ENCODE peak calls at places on chromosome 12, in five cellular contexts. One of them, this sample, is unnamed.

GRCh38 chr12:75260316-75260715 is 50.7 kb upstream of the KCNC2 start:
- DNase-seq in adipocyte: peak; percentile 45
- DNase-seq in cardiac muscle cell: no peak
- DNase-seq in activated CD4-positive, alpha-beta T cell treated with anti-CD3 and anti-CD28 coated beads, Interleukin-2, amount 50 U/mL, for 1 hour: no peak
- DNase-seq in body of pancreas: no peak
- DNase-seq in this sample: no peak

GRCh38 chr12:105451211-105451610 is 120.7 kb downstream of the C12orf75 start:
- DNase-seq in adipocyte: peak; percentile 71
- DNase-seq in cardiac muscle cell: no peak
- DNase-seq in activated CD4-positive, alpha-beta T cell treated with anti-CD3 and anti-CD28 coated beads, Interleukin-2, amount 50 U/mL, for 1 hour: no peak
- DNase-seq in body of pancreas: no peak
- DNase-seq in this sample: no peak

GRCh38 chr12:69497308-69498026 is 27.3 kb downstream of the FRS2 start:
- DNase-seq in adipocyte: peak; percentile 59
- DNase-seq in cardiac muscle cell: peak; percentile 55
- DNase-seq in activated CD4-positive, alpha-beta T cell treated with anti-CD3 and anti-CD28 coated beads, Interleukin-2, amount 50 U/mL, for 1 hour: no peak
- DNase-seq in body of pancreas: no peak
- DNase-seq in this sample: no peak

GRCh38 chr12:87020071-87020470 is 763.9 kb upstream of the MGAT4C start:
- DNase-seq in adipocyte: no peak
- DNase-seq in cardiac muscle cell: peak; percentile 9
- DNase-seq in activated CD4-positive, alpha-beta T cell treated with anti-CD3 and anti-CD28 coated beads, Interleukin-2, amount 50 U/mL, for 1 hour: no peak
- DNase-seq in body of pancreas: no peak
- DNase-seq in this sample: no peak

GRCh38 chr12:93514853-93515252 is 47.5 kb downstream of the MRPL42 start:
- DNase-seq in adipocyte: peak; percentile 67
- DNase-seq in cardiac muscle cell: peak; percentile 52
- DNase-seq in activated CD4-positive, alpha-beta T cell treated with anti-CD3 and anti-CD28 coated beads, Interleukin-2, amount 50 U/mL, for 1 hour: no peak
- DNase-seq in body of pancreas: no peak
- DNase-seq in this sample: no peak

GRCh38 chr12:44389038-44389437 is 487.1 kb downstream of the NELL2 start:
- DNase-seq in adipocyte: no peak
- DNase-seq in cardiac muscle cell: no peak
- DNase-seq in activated CD4-positive, alpha-beta T cell treated with anti-CD3 and anti-CD28 coated beads, Interleukin-2, amount 50 U/mL, for 1 hour: no peak
- DNase-seq in body of pancreas: no peak
- DNase-seq in this sample: no peak

GRCh38 chr12:110079477-110080400 is 31.4 kb upstream of the C12orf76 start:
- DNase-seq in adipocyte: no peak
- DNase-seq in cardiac muscle cell: peak; percentile 72
- DNase-seq in activated CD4-positive, alpha-beta T cell treated with anti-CD3 and anti-CD28 coated beads, Interleukin-2, amount 50 U/mL, for 1 hour: peak; percentile 66
- DNase-seq in body of pancreas: peak; percentile 18
- DNase-seq in this sample: peak; percentile 100

GRCh38 chr12:111753144-111753881 is 13.4 kb upstream of the ALDH2 start:
- DNase-seq in adipocyte: peak; percentile 65
- DNase-seq in cardiac muscle cell: peak; percentile 82
- DNase-seq in activated CD4-positive, alpha-beta T cell treated with anti-CD3 and anti-CD28 coated beads, Interleukin-2, amount 50 U/mL, for 1 hour: no peak
- DNase-seq in body of pancreas: peak; percentile 83
- DNase-seq in this sample: peak; percentile 9

GRCh38 chr12:119176267-119177055 is 2.3 kb upstream of the HSPB8 start:
- DNase-seq in adipocyte: peak; percentile 29
- DNase-seq in cardiac muscle cell: peak; percentile 88
- DNase-seq in activated CD4-positive, alpha-beta T cell treated with anti-CD3 and anti-CD28 coated beads, Interleukin-2, amount 50 U/mL, for 1 hour: no peak
- DNase-seq in body of pancreas: peak; percentile 80
- DNase-seq in this sample: no peak

GRCh38 chr12:120100630-120101029 is 15.9 kb downstream of the RAB35 start:
- DNase-seq in adipocyte: no peak
- DNase-seq in cardiac muscle cell: peak; percentile 63
- DNase-seq in activated CD4-positive, alpha-beta T cell treated with anti-CD3 and anti-CD28 coated beads, Interleukin-2, amount 50 U/mL, for 1 hour: no peak
- DNase-seq in body of pancreas: peak; percentile 84
- DNase-seq in this sample: no peak

GRCh38 chr12:119783787-119784186 is 93.3 kb downstream of the CIT start:
- DNase-seq in adipocyte: no peak
- DNase-seq in cardiac muscle cell: no peak
- DNase-seq in activated CD4-positive, alpha-beta T cell treated with anti-CD3 and anti-CD28 coated beads, Interleukin-2, amount 50 U/mL, for 1 hour: no peak
- DNase-seq in body of pancreas: no peak
- DNase-seq in this sample: no peak

GRCh38 chr12:109033239-109034196 is 12.7 kb upstream of the SVOP start:
- DNase-seq in adipocyte: peak; percentile 5
- DNase-seq in cardiac muscle cell: no peak
- DNase-seq in activated CD4-positive, alpha-beta T cell treated with anti-CD3 and anti-CD28 coated beads, Interleukin-2, amount 50 U/mL, for 1 hour: no peak
- DNase-seq in body of pancreas: no peak
- DNase-seq in this sample: no peak

GRCh38 chr12:13103391-13104033 is at the start of gene GSG1:
- DNase-seq in adipocyte: no peak
- DNase-seq in cardiac muscle cell: peak; percentile 30
- DNase-seq in activated CD4-positive, alpha-beta T cell treated with anti-CD3 and anti-CD28 coated beads, Interleukin-2, amount 50 U/mL, for 1 hour: no peak
- DNase-seq in body of pancreas: no peak
- DNase-seq in this sample: no peak

GRCh38 chr12:71892059-71892458 is 46.6 kb upstream of the TPH2 start:
- DNase-seq in adipocyte: no peak
- DNase-seq in cardiac muscle cell: no peak
- DNase-seq in activated CD4-positive, alpha-beta T cell treated with anti-CD3 and anti-CD28 coated beads, Interleukin-2, amount 50 U/mL, for 1 hour: no peak
- DNase-seq in body of pancreas: no peak
- DNase-seq in this sample: no peak